ENCODE peak calls at places on chromosome 4, in six cellular contexts. E, N, D, W, C and O are unnamed samples.

GRCh38 chr4:158535130-158535614 is 13.5 kb downstream of the RXFP1 start:
- DNase-seq in D (peak; percentile 4), N (no peak), E (no peak), W (no peak), C (peak; percentile 67), O (peak; percentile 7)

GRCh38 chr4:25843340-25844097 is 19.3 kb downstream of the SEL1L3 start:
- DNase-seq in D (no peak), C (peak; percentile 60), E (no peak), W (no peak), N (no peak), O (no peak)

GRCh38 chr4:40915318-40916217 is 165.8 kb downstream of the NSUN7 start:
- DNase-seq in D (no peak), C (no peak), E (no peak), W (no peak), N (no peak), O (no peak)

GRCh38 chr4:126593626-126594025 is 1039.1 kb upstream of the INTU start:
- DNase-seq in C (no peak), E (no peak), N (no peak), D (no peak), W (no peak), O (no peak)

GRCh38 chr4:704198-704891 is 1.3 kb upstream of the PCGF3 start:
- DNase-seq in D (no peak), C (no peak), N (no peak), W (no peak), E (no peak), O (no peak)

GRCh38 chr4:182307746-182308145 is 64.5 kb downstream of the TENM3 start:
- DNase-seq in N (no peak), E (no peak), D (peak; percentile 91), W (peak; percentile 74), C (peak; percentile 65), O (peak; percentile 44)

GRCh38 chr4:136651278-136651667 is 881.0 kb downstream of the PCDH18 start:
- DNase-seq in W (no peak), E (no peak), C (peak; percentile 5), D (no peak), N (no peak), O (no peak)

GRCh38 chr4:84286048-84286447 is 213.0 kb downstream of the NKX6-1 start:
- DNase-seq in W (no peak), N (no peak), E (no peak), D (no peak), C (no peak), O (no peak)

GRCh38 chr4:288891-289290 is 16.4 kb downstream of the ZNF732 start:
- DNase-seq in D (no peak), E (no peak), N (no peak), W (no peak), C (peak; percentile 13), O (no peak)

GRCh38 chr4:88225216-88226107 is 58.9 kb downstream of the PPM1K start:
- DNase-seq in N (no peak), W (no peak), D (no peak), C (no peak), E (no peak), O (no peak)

GRCh38 chr4:46909078-46909477 is at the start of gene COX7B2:
- DNase-seq in W (no peak), N (no peak), E (no peak), D (no peak), C (no peak), O (no peak)

GRCh38 chr4:72119946-72120345 is 88.1 kb downstream of the NPFFR2 start:
- DNase-seq in N (no peak), E (no peak), D (no peak), C (peak; percentile 49), W (no peak), O (peak; percentile 39)

GRCh38 chr4:86664959-86665358 is 70.8 kb downstream of the PTPN13 start:
- DNase-seq in W (peak; percentile 13), N (no peak), D (no peak), C (peak; percentile 40), E (no peak), O (no peak)

GRCh38 chr4:154361450-154361849 is 130.1 kb downstream of the DCHS2 start:
- DNase-seq in C (no peak), N (no peak), D (no peak), W (no peak), E (no peak), O (no peak)

GRCh38 chr4:188987011-188987410 is 847.8 kb downstream of the TRIML1 start:
- DNase-seq in C (peak; percentile 58), E (no peak), W (no peak), N (no peak), D (no peak), O (no peak)

GRCh38 chr4:3858046-3858730 is 92.0 kb downstream of the ADRA2C start:
- DNase-seq in D (no peak), N (no peak), E (no peak), C (no peak), W (no peak), O (no peak)

GRCh38 chr4:85967872-85968271 is 392.0 kb downstream of the MAPK10 start:
- DNase-seq in E (no peak), W (no peak), D (no peak), N (no peak), C (no peak), O (no peak)

GRCh38 chr4:149512489-149512888 is 303.2 kb downstream of the IQCM start:
- DNase-seq in E (no peak), C (no peak), D (no peak), N (no peak), W (no peak), O (no peak)

GRCh38 chr4:121776610-121777401 is 11.8 kb upstream of the SMIM43 start:
- DNase-seq in D (no peak), C (no peak), W (no peak), N (no peak), E (no peak), O (no peak)

GRCh38 chr4:98873059-98873458 is 55.9 kb downstream of the EIF4E start:
- DNase-seq in D (no peak), N (no peak), C (peak; percentile 72), E (no peak), W (no peak), O (no peak)

GRCh38 chr4:30765022-30765421 is 44.9 kb downstream of the PCDH7 start:
- DNase-seq in N (no peak), E (no peak), D (no peak), C (no peak), W (no peak), O (no peak)

GRCh38 chr4:178633263-178633662 is 1191.0 kb upstream of the AGA start:
- DNase-seq in C (no peak), D (no peak), W (no peak), E (no peak), N (no peak), O (no peak)

GRCh38 chr4:71189471-71189870 is 149.3 kb upstream of the SLC4A4 start:
- DNase-seq in D (peak; percentile 57), C (peak; percentile 47), W (no peak), E (no peak), N (no peak), O (no peak)

GRCh38 chr4:1604706-1605205 is 79.4 kb downstream of the FAM53A start:
- DNase-seq in D (no peak), W (peak; percentile 82), E (no peak), C (no peak), N (no peak), O (no peak)

GRCh38 chr4:67535280-67535840 is 9.9 kb downstream of the CENPC start:
- DNase-seq in N (no peak), D (no peak), C (no peak), W (no peak), E (no peak), O (no peak)

GRCh38 chr4:119729815-119730643 is 101.4 kb upstream of the PDE5A start:
- DNase-seq in D (peak; percentile 84), W (no peak), E (no peak), N (no peak), C (peak; percentile 91), O (peak; percentile 77)

GRCh38 chr4:186765138-186765537 is 41.5 kb upstream of the FAT1 start:
- DNase-seq in C (no peak), E (no peak), W (peak; percentile 76), N (no peak), D (no peak), O (peak; percentile 13)

GRCh38 chr4:186931519-186931918 is 207.9 kb upstream of the FAT1 start:
- DNase-seq in N (no peak), C (no peak), E (no peak), W (peak; percentile 14), D (no peak), O (no peak)

GRCh38 chr4:56611501-56611900 is 69.6 kb downstream of the HOPX start:
- DNase-seq in C (no peak), D (no peak), N (no peak), W (no peak), E (no peak), O (no peak)

GRCh38 chr4:128513664-128514484 is 226.3 kb upstream of the PGRMC2 start:
- DNase-seq in C (no peak), W (peak; percentile 32), E (no peak), D (no peak), N (no peak), O (no peak)

GRCh38 chr4:83905952-83906351 is 370.0 kb downstream of the GPAT3 start:
- DNase-seq in E (peak; percentile 39), D (no peak), W (peak; percentile 6), N (no peak), C (no peak), O (no peak)

GRCh38 chr4:164856396-164856795 is 20.6 kb upstream of the APELA start:
- DNase-seq in W (no peak), D (no peak), N (no peak), E (no peak), C (peak; percentile 10), O (no peak)

GRCh38 chr4:112516401-112517066 is 554 bp upstream of the NEUROG2 start:
- DNase-seq in W (no peak), C (no peak), D (no peak), N (no peak), E (peak; percentile 43), O (no peak)

GRCh38 chr4:101515566-101515965 is 168.2 kb upstream of the PPP3CA start:
- DNase-seq in N (no peak), C (no peak), E (no peak), D (no peak), W (no peak), O (no peak)

GRCh38 chr4:122700178-122700725 is 32.3 kb upstream of the BBS12 start:
- DNase-seq in C (peak; percentile 65), N (no peak), D (no peak), W (no peak), E (no peak), O (peak; percentile 78)

GRCh38 chr4:127165971-127166370 is 466.8 kb upstream of the INTU start:
- DNase-seq in C (peak; percentile 61), E (no peak), W (no peak), N (no peak), D (no peak), O (no peak)

GRCh38 chr4:72341432-72341820 is 227.6 kb downstream of the ADAMTS3 start:
- DNase-seq in D (no peak), N (no peak), C (no peak), W (no peak), E (no peak), O (no peak)

GRCh38 chr4:154740462-154740861 is 3.3 kb upstream of the LRAT start:
- DNase-seq in N (no peak), W (no peak), E (no peak), C (no peak), D (no peak), O (peak; percentile 16)